ENCODE peak calls at places on chromosomes 11 and 22, in four cellular contexts. One of them, this sample, is unnamed.

GRCh38 chr11:81197396-81197795 is 1536.3 kb downstream of the FAM181B start:
- DNase-seq in stomach: no peak
- DNase-seq in transverse colon: no peak
- DNase-seq in A549: no peak
- DNase-seq in this sample: no peak

GRCh38 chr11:5203366-5203765 is 2.9 kb upstream of the OR51V1 start:
- DNase-seq in stomach: no peak
- DNase-seq in transverse colon: no peak
- DNase-seq in A549: no peak
- DNase-seq in this sample: no peak

GRCh38 chr11:7668464-7668863 is 4.8 kb downstream of the CYB5R2 start:
- DNase-seq in transverse colon: no peak
- DNase-seq in A549: no peak
- DNase-seq in stomach: no peak
- DNase-seq in this sample: no peak

GRCh38 chr11:31821235-31821764 is 10.2 kb upstream of the PAX6 start:
- DNase-seq in stomach: no peak
- DNase-seq in A549: no peak
- DNase-seq in transverse colon: no peak
- DNase-seq in this sample: no peak

GRCh38 chr22:22612516-22612915 is 31.9 kb upstream of the GGTLC2 start:
- DNase-seq in A549: no peak
- DNase-seq in transverse colon: no peak
- DNase-seq in stomach: no peak
- DNase-seq in this sample: peak

GRCh38 chr11:128891912-128892398 is 799 bp downstream of the KCNJ5 start:
- DNase-seq in stomach: peak
- DNase-seq in transverse colon: no peak
- DNase-seq in A549: no peak
- DNase-seq in this sample: no peak

GRCh38 chr11:102485095-102485722 is 32.6 kb upstream of the TMEM123 start:
- DNase-seq in A549: no peak
- DNase-seq in stomach: no peak
- DNase-seq in transverse colon: no peak
- DNase-seq in this sample: no peak

GRCh38 chr11:5580577-5580976 is at the start of gene OR52B6:
- DNase-seq in A549: no peak
- DNase-seq in stomach: no peak
- DNase-seq in transverse colon: no peak
- DNase-seq in this sample: no peak

GRCh38 chr11:3136542-3137455 is 28.3 kb downstream of the OSBPL5 start:
- DNase-seq in stomach: no peak
- DNase-seq in transverse colon: no peak
- DNase-seq in A549: no peak
- DNase-seq in this sample: no peak

GRCh38 chr11:60912223-60912850 is 1.6 kb upstream of the TMEM109 start:
- DNase-seq in transverse colon: no peak
- DNase-seq in stomach: no peak
- DNase-seq in A549: no peak
- DNase-seq in this sample: no peak

GRCh38 chr22:37832022-37832857 is 9.1 kb downstream of the GALR3 start:
- DNase-seq in A549: no peak
- DNase-seq in transverse colon: no peak
- DNase-seq in stomach: no peak
- DNase-seq in this sample: no peak

GRCh38 chr11:23236846-23237550 is 376.7 kb upstream of the CCDC179 start:
- DNase-seq in stomach: no peak
- DNase-seq in transverse colon: no peak
- DNase-seq in A549: no peak
- DNase-seq in this sample: no peak

GRCh38 chr11:47186937-47187681 is 875 bp upstream of the PACSIN3 start:
- DNase-seq in A549: no peak
- DNase-seq in transverse colon: peak
- DNase-seq in stomach: peak
- DNase-seq in this sample: no peak

GRCh38 chr11:46471943-46472661 is 80.5 kb upstream of the CHRM4 start:
- DNase-seq in A549: no peak
- DNase-seq in transverse colon: no peak
- DNase-seq in stomach: no peak
- DNase-seq in this sample: no peak

GRCh38 chr22:49936973-49937757 is 18.7 kb downstream of the CRELD2 start:
- DNase-seq in transverse colon: no peak
- DNase-seq in A549: no peak
- DNase-seq in stomach: peak
- DNase-seq in this sample: no peak

GRCh38 chr22:24942301-24942700 is 4.2 kb downstream of the LHFPL7 start:
- DNase-seq in transverse colon: no peak
- DNase-seq in stomach: peak
- DNase-seq in A549: no peak
- DNase-seq in this sample: no peak

DNA sequence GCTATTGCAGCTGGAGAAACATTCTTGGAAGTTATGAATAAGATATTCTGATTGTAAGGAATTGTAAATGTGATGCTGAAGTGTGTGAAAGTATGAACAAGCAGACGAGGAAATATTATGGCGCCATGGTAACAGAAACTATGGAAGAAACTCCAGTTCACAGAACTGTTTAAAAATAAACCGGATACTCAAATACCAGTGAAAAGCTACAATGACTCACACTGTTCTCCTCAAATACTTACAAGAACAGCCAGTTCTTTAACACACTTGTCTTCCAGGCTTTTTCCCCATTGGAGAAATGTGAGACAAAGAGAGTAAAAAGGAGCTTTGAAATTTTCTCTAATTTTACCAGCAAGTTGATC is 76.7 kb upstream of the ARFGAP3 start:
- DNase-seq in A549: peak
- DNase-seq in transverse colon: no peak
- DNase-seq in stomach: no peak
- DNase-seq in this sample: no peak
- TF ChIP-seq EP300 in A549: no peak
- TF ChIP-seq EP300 in transverse colon: peak
- TF ChIP-seq EP300 in stomach: no peak
- TF ChIP-seq EP300 in this sample: no peak

GRCh38 chr22:42959472-42960145 is 55.3 kb downstream of the PACSIN2 start:
- DNase-seq in transverse colon: peak
- DNase-seq in stomach: peak
- DNase-seq in A549: peak
- DNase-seq in this sample: no peak

GRCh38 chr22:42957544-42957943 is 57.4 kb downstream of the PACSIN2 start:
- DNase-seq in A549: no peak
- DNase-seq in transverse colon: no peak
- DNase-seq in stomach: no peak
- DNase-seq in this sample: no peak

GRCh38 chr22:42958937-42959336 is 56.0 kb downstream of the PACSIN2 start:
- DNase-seq in transverse colon: no peak
- DNase-seq in A549: no peak
- DNase-seq in stomach: no peak
- DNase-seq in this sample: no peak

GRCh38 chr22:42955842-42956241 is 59.1 kb downstream of the PACSIN2 start:
- DNase-seq in stomach: no peak
- DNase-seq in transverse colon: no peak
- DNase-seq in A549: no peak
- DNase-seq in this sample: no peak

GRCh38 chr22:42957958-42958357 is 57.0 kb downstream of the PACSIN2 start:
- DNase-seq in A549: no peak
- DNase-seq in transverse colon: no peak
- DNase-seq in stomach: no peak
- DNase-seq in this sample: no peak
- H3K27ac ChIP-seq in A549: no peak
- H3K27ac ChIP-seq in transverse colon: no peak
- H3K27ac ChIP-seq in stomach: no peak
- H3K27ac ChIP-seq in this sample: peak

GRCh38 chr11:83193315-83194283 is at the start of gene ANKRD42:
- DNase-seq in transverse colon: peak
- DNase-seq in A549: peak
- DNase-seq in stomach: peak
- DNase-seq in this sample: peak
- TF ChIP-seq EP300 in transverse colon: no peak
- TF ChIP-seq EP300 in A549: no peak
- TF ChIP-seq EP300 in stomach: peak
- TF ChIP-seq EP300 in this sample: no peak

GRCh38 chr22:20107471-20107901 is 8.4 kb upstream of the RANBP1 start:
- DNase-seq in stomach: no peak
- DNase-seq in A549: no peak
- DNase-seq in transverse colon: no peak
- DNase-seq in this sample: no peak

GRCh38 chr22:20106205-20106848 is 9.6 kb upstream of the RANBP1 start:
- DNase-seq in transverse colon: no peak
- DNase-seq in stomach: no peak
- DNase-seq in A549: no peak
- DNase-seq in this sample: no peak

GRCh38 chr22:20107951-20108756 is 7.8 kb upstream of the RANBP1 start:
- DNase-seq in A549: no peak
- DNase-seq in stomach: no peak
- DNase-seq in transverse colon: no peak
- DNase-seq in this sample: no peak

GRCh38 chr22:20106849-20107237 is 9.1 kb upstream of the RANBP1 start:
- DNase-seq in transverse colon: no peak
- DNase-seq in stomach: no peak
- DNase-seq in A549: no peak
- DNase-seq in this sample: no peak

GRCh38 chr22:20105456-20106204 is 10.3 kb upstream of the RANBP1 start:
- DNase-seq in transverse colon: no peak
- DNase-seq in stomach: no peak
- DNase-seq in A549: no peak
- DNase-seq in this sample: no peak
- H3K27ac ChIP-seq in transverse colon: no peak
- H3K27ac ChIP-seq in stomach: no peak
- H3K27ac ChIP-seq in A549: no peak
- H3K27ac ChIP-seq in this sample: no peak

GRCh38 chr11:104895619-104896018 is 2.6 kb downstream of the CASP12 start:
- DNase-seq in stomach: no peak
- DNase-seq in A549: no peak
- DNase-seq in transverse colon: no peak
- DNase-seq in this sample: no peak

GRCh38 chr11:104892723-104893511 is 5.3 kb downstream of the CASP12 start:
- DNase-seq in transverse colon: no peak
- DNase-seq in stomach: no peak
- DNase-seq in A549: no peak
- DNase-seq in this sample: no peak

GRCh38 chr11:104893876-104894275 is 4.4 kb downstream of the CASP12 start:
- DNase-seq in transverse colon: no peak
- DNase-seq in A549: no peak
- DNase-seq in stomach: no peak
- DNase-seq in this sample: no peak

GRCh38 chr11:104891135-104891534 is 7.1 kb downstream of the CASP12 start:
- DNase-seq in A549: no peak
- DNase-seq in stomach: no peak
- DNase-seq in transverse colon: no peak
- DNase-seq in this sample: no peak
- TF ChIP-seq EP300 in A549: no peak
- TF ChIP-seq EP300 in stomach: no peak
- TF ChIP-seq EP300 in transverse colon: no peak
- TF ChIP-seq EP300 in this sample: no peak

DNA sequence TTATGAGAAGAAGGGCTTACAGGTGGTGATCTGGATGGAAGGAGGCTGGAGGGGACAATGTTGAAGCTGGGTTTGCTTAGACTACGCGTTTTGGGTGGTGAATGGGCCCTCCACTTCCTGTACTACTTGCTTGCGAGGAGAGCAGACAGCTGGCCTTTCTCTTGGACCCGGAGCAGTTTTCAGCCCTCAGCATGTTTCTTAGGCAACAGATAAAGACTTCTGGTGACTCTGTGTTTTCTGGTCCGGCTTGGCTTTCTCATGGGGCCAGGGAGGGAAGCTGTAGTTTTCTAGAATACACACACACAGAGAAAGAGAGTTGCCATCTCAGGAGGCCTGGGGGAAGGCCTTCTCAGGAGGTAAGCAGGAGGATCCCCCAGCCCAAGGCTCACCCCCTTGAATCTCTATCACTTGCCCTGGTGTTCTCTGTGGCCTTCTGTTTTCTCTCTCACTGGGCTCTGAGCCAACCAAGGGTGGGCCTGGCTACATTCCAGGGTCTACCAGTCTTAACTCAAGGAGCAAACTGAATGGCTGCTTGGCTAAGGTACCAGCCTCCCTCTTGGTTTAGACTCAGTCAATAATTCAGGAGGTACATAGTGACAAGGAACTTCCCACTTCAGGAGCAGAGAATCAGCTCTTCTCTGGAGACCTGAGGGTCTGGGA is 2.4 kb downstream of the CCS start:
- DNase-seq in transverse colon: peak
- DNase-seq in stomach: peak
- DNase-seq in A549: no peak
- DNase-seq in this sample: no peak
- H3K27ac ChIP-seq in transverse colon: peak
- H3K27ac ChIP-seq in stomach: peak
- H3K27ac ChIP-seq in A549: no peak
- H3K27ac ChIP-seq in this sample: peak

DNA sequence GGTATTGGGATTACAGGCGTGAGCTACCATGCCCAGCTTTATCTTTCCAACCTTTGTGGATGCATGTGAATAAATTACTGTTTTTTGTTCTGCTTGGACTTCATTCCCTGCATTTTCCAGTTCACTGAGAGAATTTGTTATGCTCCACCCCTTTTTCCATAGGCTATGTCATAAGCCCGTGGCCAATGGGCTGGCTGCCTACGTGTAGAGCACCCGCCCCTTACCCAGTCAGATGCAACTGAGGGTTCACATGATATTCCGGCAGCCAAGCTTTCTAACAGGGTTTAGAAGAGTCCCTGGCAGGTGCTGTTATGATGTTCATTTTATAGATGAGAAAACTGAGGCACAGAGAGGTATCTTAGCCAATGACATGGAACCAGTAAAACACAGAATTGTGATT is 42.6 kb upstream of the RASD2 start:
- DNase-seq in A549: no peak
- DNase-seq in transverse colon: no peak
- DNase-seq in stomach: no peak
- DNase-seq in this sample: no peak
- TF ChIP-seq EP300 in A549: no peak
- TF ChIP-seq EP300 in transverse colon: no peak
- TF ChIP-seq EP300 in stomach: no peak
- TF ChIP-seq EP300 in this sample: no peak

DNA sequence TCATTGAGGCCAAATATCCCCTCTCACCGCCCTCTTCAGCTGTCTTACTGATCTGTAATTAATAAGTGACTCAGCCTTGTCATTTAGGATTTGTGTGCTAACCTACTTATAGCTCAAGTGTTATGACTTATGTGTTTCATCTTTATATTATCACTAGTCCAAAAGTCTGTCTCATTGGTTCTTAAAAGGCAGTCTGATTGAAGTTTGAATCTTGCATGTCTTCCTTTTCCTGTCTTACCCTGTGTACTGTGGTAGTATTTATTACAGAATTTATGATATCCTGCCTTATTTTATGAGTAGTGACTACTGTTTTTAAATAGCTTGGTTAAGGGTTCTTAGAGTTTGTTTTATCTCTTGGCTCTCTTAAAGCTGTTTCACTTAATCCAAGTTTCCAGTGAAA is 6.3 kb downstream of the DEPDC7 start:
- DNase-seq in transverse colon: no peak
- DNase-seq in A549: no peak
- DNase-seq in stomach: no peak
- DNase-seq in this sample: no peak
- H3K27ac ChIP-seq in transverse colon: no peak
- H3K27ac ChIP-seq in A549: no peak
- H3K27ac ChIP-seq in stomach: no peak
- H3K27ac ChIP-seq in this sample: no peak